ENCODE peak calls at places on chromosomes 11 and 22, in five cellular contexts. Z is astrocyte of the spinal cord, G is type B pancreatic cell, A is aorta, P is endothelial cell of umbilical vein. W is an unnamed sample.
A peak's percentile ranks its signal among the peaks of the same experiment; 100 is the strongest.

GRCh38 chr11:117597083-117597482 is 199.9 kb downstream of the DSCAML1 start:
- DNase-seq in P (peak; percentile 38), G (no peak), A (no peak), Z (peak; percentile 38), W (peak; percentile 65)

GRCh38 chr11:117953029-117953671 is 23.9 kb upstream of the TMPRSS13 start:
- DNase-seq in Z (no peak), G (no peak), P (no peak), A (no peak), W (no peak)

GRCh38 chr11:19802773-19803293 is 90.2 kb downstream of the NAV2 start:
- DNase-seq in Z (no peak), A (no peak), P (peak; percentile 47), G (no peak), W (no peak)

GRCh38 chr11:66183581-66184048 is 84.8 kb upstream of the RAB1B start:
- DNase-seq in A (no peak), Z (no peak), G (no peak), P (no peak), W (no peak)

GRCh38 chr11:59076876-59077571 is 9.1 kb upstream of the GLYATL1B start:
- DNase-seq in Z (no peak), A (no peak), P (no peak), G (no peak), W (no peak)

GRCh38 chr11:122711831-122712378 is 56.4 kb downstream of the UBASH3B start:
- DNase-seq in Z (peak; percentile 75), A (peak; percentile 56), G (no peak), P (peak; percentile 98), W (no peak)

GRCh38 chr11:130383363-130384168 is 44.8 kb downstream of the ADAMTS8 start:
- DNase-seq in A (no peak), P (no peak), G (no peak), Z (peak; percentile 99), W (no peak)

GRCh38 chr11:1017269-1018005 is 19.1 kb downstream of the MUC6 start:
- DNase-seq in P (peak; percentile 20), Z (no peak), A (no peak), G (no peak), W (no peak)

GRCh38 chr11:86952933-86953637 is 2.1 kb downstream of the FZD4 start:
- DNase-seq in G (no peak), Z (no peak), A (no peak), P (peak; percentile 68), W (no peak)

GRCh38 chr11:46427364-46427763 is 35.8 kb upstream of the CHRM4 start:
- DNase-seq in A (no peak), Z (no peak), G (no peak), P (no peak), W (no peak)

GRCh38 chr11:126114486-126115252 is 52.0 kb upstream of the CDON start:
- DNase-seq in Z (no peak), A (no peak), G (no peak), P (no peak), W (no peak)

GRCh38 chr22:19987394-19988306 is 29.0 kb downstream of the ARVCF start:
- DNase-seq in G (no peak), P (no peak), Z (no peak), A (peak; percentile 55), W (no peak)

GRCh38 chr11:75719089-75719638 is 1.5 kb downstream of the MOGAT2 start:
- DNase-seq in P (no peak), A (no peak), G (no peak), Z (no peak), W (no peak)

GRCh38 chr11:72079776-72080325 is 491 bp downstream of the NUMA1 start:
- DNase-seq in G (no peak), P (no peak), Z (no peak), A (no peak), W (no peak)

GRCh38 chr11:71572811-71573210 is 7.4 kb downstream of the KRTAP5-10 start:
- DNase-seq in A (no peak), Z (no peak), P (no peak), G (no peak), W (no peak)

GRCh38 chr11:28242596-28242995 is 134.4 kb downstream of the METTL15 start:
- DNase-seq in Z (no peak), A (no peak), G (no peak), P (no peak), W (no peak)

GRCh38 chr11:124865181-124865901 is at the start of gene ROBO3:
- DNase-seq in A (no peak), G (peak; percentile 63), Z (peak; percentile 17), P (no peak), W (no peak)

GRCh38 chr11:71331631-71332030 is 79.3 kb upstream of the SHANK2 start:
- DNase-seq in Z (no peak), P (no peak), A (peak; percentile 14), G (no peak), W (no peak)

GRCh38 chr11:105100206-105100605 is 39.4 kb downstream of the CARD18 start:
- DNase-seq in G (no peak), Z (no peak), A (no peak), P (peak; percentile 51), W (no peak)

GRCh38 chr22:47391169-47392053 is 629.0 kb downstream of the TBC1D22A start:
- DNase-seq in P (no peak), Z (no peak), A (peak; percentile 34), G (no peak), W (no peak)

GRCh38 chr11:71407356-71407755 is 40.8 kb downstream of the DHCR7 start:
- DNase-seq in P (no peak), G (no peak), A (no peak), Z (no peak), W (no peak)